ENCODE peak calls at places on chromosomes 7 and 10, in nine cellular contexts. One of them, this sample, is unnamed.
A peak's percentile ranks its signal among the peaks of the same experiment; 100 is the strongest.

GRCh38 chr7:18457832-18458231 is 37.7 kb upstream of the HDAC9 start:
- DNase-seq in effector CD8-positive, alpha-beta T cell: no peak
- DNase-seq in mesendoderm: no peak
- DNase-seq in posterior cingulate gyrus: no peak
- DNase-seq in fibroblast of villous mesenchyme: no peak
- DNase-seq in A172: no peak
- DNase-seq in nucleus accumbens: no peak
- DNase-seq in D341Med: no peak
- DNase-seq in epithelial cell of esophagus: peak; percentile 78
- DNase-seq in this sample: no peak

GRCh38 chr10:86645111-86645445 is 9.3 kb upstream of the OPN4 start:
- DNase-seq in effector CD8-positive, alpha-beta T cell: no peak
- DNase-seq in fibroblast of villous mesenchyme: no peak
- DNase-seq in posterior cingulate gyrus: no peak
- DNase-seq in mesendoderm: no peak
- DNase-seq in nucleus accumbens: no peak
- DNase-seq in D341Med: no peak
- DNase-seq in epithelial cell of esophagus: no peak
- DNase-seq in A172: no peak
- DNase-seq in this sample: no peak

GRCh38 chr7:94003446-94004023 is 620 bp downstream of the BET1 start:
- DNase-seq in effector CD8-positive, alpha-beta T cell: no peak
- DNase-seq in mesendoderm: no peak
- DNase-seq in D341Med: no peak
- DNase-seq in A172: peak; percentile 26
- DNase-seq in fibroblast of villous mesenchyme: peak; percentile 57
- DNase-seq in epithelial cell of esophagus: peak; percentile 19
- DNase-seq in posterior cingulate gyrus: no peak
- DNase-seq in nucleus accumbens: no peak
- DNase-seq in this sample: no peak

GRCh38 chr10:78613132-78613531 is 455.6 kb upstream of the ZMIZ1 start:
- DNase-seq in D341Med: no peak
- DNase-seq in effector CD8-positive, alpha-beta T cell: no peak
- DNase-seq in nucleus accumbens: no peak
- DNase-seq in epithelial cell of esophagus: no peak
- DNase-seq in mesendoderm: no peak
- DNase-seq in A172: no peak
- DNase-seq in posterior cingulate gyrus: no peak
- DNase-seq in fibroblast of villous mesenchyme: no peak
- DNase-seq in this sample: no peak

GRCh38 chr7:27920281-27920946 is 180.5 kb downstream of the TAX1BP1 start:
- DNase-seq in effector CD8-positive, alpha-beta T cell: no peak
- DNase-seq in mesendoderm: no peak
- DNase-seq in epithelial cell of esophagus: no peak
- DNase-seq in posterior cingulate gyrus: no peak
- DNase-seq in D341Med: no peak
- DNase-seq in nucleus accumbens: no peak
- DNase-seq in A172: peak; percentile 33
- DNase-seq in fibroblast of villous mesenchyme: no peak
- DNase-seq in this sample: no peak

GRCh38 chr10:49484501-49485230 is 54.3 kb downstream of the ERCC6 start:
- DNase-seq in nucleus accumbens: no peak
- DNase-seq in D341Med: no peak
- DNase-seq in mesendoderm: no peak
- DNase-seq in posterior cingulate gyrus: no peak
- DNase-seq in effector CD8-positive, alpha-beta T cell: no peak
- DNase-seq in A172: no peak
- DNase-seq in epithelial cell of esophagus: no peak
- DNase-seq in fibroblast of villous mesenchyme: peak; percentile 42
- DNase-seq in this sample: no peak

GRCh38 chr7:4815609-4816418 is 40.4 kb downstream of the AP5Z1 start:
- DNase-seq in effector CD8-positive, alpha-beta T cell: no peak
- DNase-seq in mesendoderm: no peak
- DNase-seq in A172: no peak
- DNase-seq in fibroblast of villous mesenchyme: no peak
- DNase-seq in D341Med: no peak
- DNase-seq in epithelial cell of esophagus: no peak
- DNase-seq in posterior cingulate gyrus: peak; percentile 80
- DNase-seq in nucleus accumbens: no peak
- DNase-seq in this sample: no peak

GRCh38 chr7:150397376-150398107 is 18.4 kb downstream of the ZNF775 start:
- DNase-seq in nucleus accumbens: no peak
- DNase-seq in effector CD8-positive, alpha-beta T cell: no peak
- DNase-seq in posterior cingulate gyrus: peak; percentile 81
- DNase-seq in D341Med: no peak
- DNase-seq in A172: no peak
- DNase-seq in mesendoderm: no peak
- DNase-seq in fibroblast of villous mesenchyme: no peak
- DNase-seq in epithelial cell of esophagus: no peak
- DNase-seq in this sample: no peak

GRCh38 chr7:20116869-20117268 is 100.3 kb downstream of the MACC1 start:
- DNase-seq in effector CD8-positive, alpha-beta T cell: no peak
- DNase-seq in fibroblast of villous mesenchyme: no peak
- DNase-seq in A172: no peak
- DNase-seq in epithelial cell of esophagus: no peak
- DNase-seq in posterior cingulate gyrus: no peak
- DNase-seq in D341Med: no peak
- DNase-seq in nucleus accumbens: no peak
- DNase-seq in mesendoderm: peak; percentile 77
- DNase-seq in this sample: no peak

GRCh38 chr10:2772791-2773644 is 294.3 kb upstream of the PFKP start:
- DNase-seq in epithelial cell of esophagus: no peak
- DNase-seq in nucleus accumbens: no peak
- DNase-seq in posterior cingulate gyrus: no peak
- DNase-seq in effector CD8-positive, alpha-beta T cell: no peak
- DNase-seq in fibroblast of villous mesenchyme: no peak
- DNase-seq in D341Med: no peak
- DNase-seq in A172: no peak
- DNase-seq in mesendoderm: no peak
- DNase-seq in this sample: no peak